ENCODE peak calls at places on chromosomes 7 and 10, in eight cellular contexts. R is dorsolateral prefrontal cortex; U is fibroblast of pulmonary artery; I is caudate nucleus; V is HT-29; W is stimulated activated CD4-positive, alpha-beta T cell treated with anti-CD3 and anti-CD28 coated beads, Interleukin-1b, Interleukin-23, amount 100 ng/mL, for 1 hour; F is IMR-90; T is ovary. H is an unnamed sample.

GRCh38 chr7:85469446-85469970 is 282.7 kb upstream of the SEMA3D start:
- DNase-seq in V (no peak), T (no peak), I (no peak), U (peak), F (peak), W (no peak), R (no peak), H (no peak)

GRCh38 chr10:1395025-1395981 is 339.1 kb downstream of the WDR37 start:
- DNase-seq in I (no peak), F (no peak), U (no peak), R (peak), V (no peak), T (no peak), W (no peak), H (no peak)

GRCh38 chr10:103757531-103758293 is 97.7 kb downstream of the SH3PXD2A start:
- DNase-seq in V (no peak), U (peak), R (no peak), F (peak), I (no peak), T (no peak), W (no peak), H (peak)

GRCh38 chr10:5530846-5531557 is 6.2 kb downstream of the CALML3 start:
- DNase-seq in U (no peak), V (no peak), F (no peak), T (no peak), I (no peak), W (no peak), R (peak), H (no peak)

GRCh38 chr7:13097508-13097907 is 410.1 kb downstream of the ARL4A start:
- DNase-seq in W (no peak), R (no peak), T (no peak), U (no peak), I (no peak), F (no peak), V (no peak), H (no peak)

GRCh38 chr10:52956451-52956850 is 183.9 kb upstream of the MBL2 start:
- DNase-seq in U (no peak), F (peak), W (no peak), R (no peak), V (no peak), T (no peak), I (no peak), H (no peak)

GRCh38 chr7:46352335-46352954 is 431.4 kb upstream of the IGFBP3 start:
- DNase-seq in U (peak), R (no peak), V (peak), W (no peak), F (peak), T (no peak), I (no peak), H (no peak)

GRCh38 chr10:101005869-101006567 is 6.4 kb downstream of the LZTS2 start:
- DNase-seq in W (no peak), V (no peak), R (no peak), T (no peak), I (no peak), U (no peak), F (no peak), H (no peak)

GRCh38 chr10:29496341-29497162 is 138.2 kb downstream of the SVIL start:
- DNase-seq in T (peak), F (peak), V (peak), W (peak), R (peak), I (peak), U (peak), H (peak)

GRCh38 chr7:70660154-70660818 is 471.7 kb upstream of the GALNT17 start:
- DNase-seq in R (no peak), W (no peak), F (no peak), I (no peak), V (no peak), U (no peak), T (no peak), H (peak)

GRCh38 chr7:47577351-47577919 is 4.5 kb downstream of the TNS3 start:
- DNase-seq in V (no peak), F (no peak), R (no peak), T (no peak), U (no peak), I (no peak), W (no peak), H (no peak)

GRCh38 chr10:5291501-5292195 is 73.1 kb upstream of the UCN3 start:
- DNase-seq in I (no peak), V (peak), T (no peak), F (peak), W (no peak), R (no peak), U (peak), H (peak)

GRCh38 chr7:29078286-29078685 is 68.1 kb downstream of the CPVL start:
- DNase-seq in I (no peak), T (no peak), V (no peak), F (no peak), W (no peak), R (no peak), U (no peak), H (no peak)

GRCh38 chr10:102068216-102068615 is 3.1 kb downstream of the HPS6 start:
- DNase-seq in F (no peak), R (no peak), V (peak), T (peak), W (no peak), I (no peak), U (peak), H (no peak)

GRCh38 chr7:108454674-108455523 is 1.3 kb downstream of the NRCAM start:
- DNase-seq in T (no peak), U (peak), I (peak), V (no peak), R (peak), F (no peak), W (no peak), H (no peak)

GRCh38 chr10:14712991-14713422 is 61.7 kb downstream of the FAM107B start:
- DNase-seq in U (peak), W (no peak), I (no peak), R (no peak), V (no peak), F (peak), T (no peak), H (no peak)

GRCh38 chr10:103584216-103585010 is 90.9 kb downstream of the NEURL1 start:
- DNase-seq in T (peak), V (no peak), I (peak), F (no peak), U (no peak), R (no peak), W (no peak), H (peak)

GRCh38 chr10:48453451-48454301 is 147.2 kb downstream of the MAPK8 start:
- DNase-seq in F (no peak), W (no peak), R (no peak), U (no peak), T (peak), V (no peak), I (no peak), H (no peak)

GRCh38 chr7:93620057-93620456 is 45.5 kb upstream of the CALCR start:
- DNase-seq in T (no peak), F (no peak), W (no peak), I (no peak), U (no peak), V (no peak), R (no peak), H (no peak)

GRCh38 chr7:18040196-18040595 is 12.6 kb upstream of the PRPS1L1 start:
- DNase-seq in I (no peak), U (peak), F (peak), R (no peak), T (no peak), V (no peak), W (no peak), H (no peak)

GRCh38 chr7:2452643-2453270 is 23.4 kb downstream of the GRIFIN start:
- DNase-seq in V (no peak), W (no peak), F (no peak), R (no peak), U (no peak), I (no peak), T (no peak), H (no peak)

GRCh38 chr7:96734343-96734742 is 24.7 kb upstream of the SEM1 start:
- DNase-seq in V (no peak), R (no peak), F (no peak), U (no peak), W (no peak), T (no peak), I (no peak), H (no peak)

GRCh38 chr7:122770943-122771342 is 68.2 kb upstream of the RNF148 start:
- DNase-seq in F (no peak), R (no peak), U (no peak), W (no peak), T (no peak), I (no peak), V (no peak), H (no peak)

GRCh38 chr10:90181251-90181691 is 479.9 kb downstream of the KIF20B start:
- DNase-seq in F (no peak), U (peak), W (no peak), I (no peak), V (no peak), T (no peak), R (no peak), H (no peak)

GRCh38 chr7:46279290-46279689 is 358.2 kb upstream of the IGFBP3 start:
- DNase-seq in U (no peak), I (no peak), R (no peak), W (no peak), V (no peak), F (no peak), T (no peak), H (no peak)

GRCh38 chr10:86659721-86660438 is 5.5 kb downstream of the OPN4 start:
- DNase-seq in V (no peak), R (no peak), W (no peak), U (no peak), F (no peak), I (no peak), T (peak), H (no peak)

GRCh38 chr7:118104812-118105441 is 79.0 kb upstream of the LSM8 start:
- DNase-seq in W (no peak), I (no peak), V (peak), R (no peak), F (peak), U (peak), T (no peak), H (no peak)

GRCh38 chr10:29993319-29993876 is 66.0 kb downstream of the JCAD start:
- DNase-seq in W (no peak), R (no peak), V (no peak), F (no peak), U (no peak), T (no peak), I (no peak), H (no peak)

GRCh38 chr7:80642871-80643270 is 4.4 kb downstream of the CD36 start:
- DNase-seq in W (no peak), U (no peak), T (no peak), F (no peak), V (no peak), I (no peak), R (no peak), H (no peak)

GRCh38 chr7:1192171-1192676 is 32.2 kb upstream of the ZFAND2A start:
- DNase-seq in W (no peak), V (no peak), U (peak), I (no peak), F (peak), T (no peak), R (no peak), H (no peak)

GRCh38 chr10:87734987-87735827 is 75.5 kb downstream of the PAPSS2 start:
- DNase-seq in R (no peak), U (peak), T (peak), V (peak), W (no peak), I (peak), F (peak), H (no peak)

GRCh38 chr7:128084896-128085608 is 53.8 kb upstream of the LRRC4 start:
- DNase-seq in U (peak), W (no peak), T (no peak), F (peak), I (no peak), V (no peak), R (no peak), H (no peak)

H was measured in effector memory CD4-positive, alpha-beta T cell.